ENCODE peak calls at places on chromosome 6, in four cellular contexts. Z is HepG2, Y is GM12878, E is K562. G is an unnamed sample.

GRCh38 chr6:51292659-51293058 is 474.0 kb downstream of the TFAP2B start:
- DNase-seq in Z (no peak), Y (no peak), E (no peak), G (no peak)

GRCh38 chr6:47669684-47670515 is 28.5 kb upstream of the ADGRF4 start:
- DNase-seq in Z (no peak), Y (no peak), E (no peak), G (no peak)

GRCh38 chr6:89999154-89999553 is 104.9 kb downstream of the GJA10 start:
- DNase-seq in Z (no peak), Y (no peak), E (peak), G (no peak)

GRCh38 chr6:143539106-143539505 is 27.6 kb upstream of the FUCA2 start:
- DNase-seq in Z (no peak), Y (no peak), E (no peak), G (no peak)

GRCh38 chr6:160996316-160996715 is 4.7 kb downstream of the MAP3K4 start:
- DNase-seq in E (no peak), Y (no peak), Z (no peak), G (no peak)

GRCh38 chr6:166415306-166415705 is 32.6 kb upstream of the MPC1 start:
- DNase-seq in Z (no peak), Y (no peak), E (no peak), G (no peak)

GRCh38 chr6:165010556-165011535 is 298.6 kb downstream of the C6orf118 start:
- DNase-seq in Y (no peak), Z (no peak), E (no peak), G (no peak)

GRCh38 chr6:136886110-136886509 is 36.0 kb upstream of the SLC35D3 start:
- DNase-seq in Y (no peak), Z (peak), E (peak), G (no peak)

GRCh38 chr6:105791569-105792318 is 294.4 kb upstream of the PRDM1 start:
- DNase-seq in Z (no peak), Y (no peak), E (no peak), G (no peak)

GRCh38 chr6:149236584-149236983 is 80.9 kb upstream of the TAB2 start:
- DNase-seq in Z (no peak), E (no peak), Y (no peak), G (no peak)

GRCh38 chr6:153170511-153170910 is 39.4 kb upstream of the RGS17 start:
- DNase-seq in E (no peak), Z (no peak), Y (no peak), G (no peak)

GRCh38 chr6:80388515-80388914 is 282.0 kb downstream of the BCKDHB start:
- DNase-seq in Z (no peak), Y (no peak), E (no peak), G (no peak)

GRCh38 chr6:129730477-129731165 is 20.6 kb upstream of the ARHGAP18 start:
- DNase-seq in Y (no peak), Z (peak), E (peak), G (no peak)

GRCh38 chr6:161549977-161550655 is 276.3 kb upstream of the AGPAT4 start:
- DNase-seq in Z (peak), Y (no peak), E (peak), G (peak)

GRCh38 chr6:21166754-21167153 is 426.8 kb upstream of the SOX4 start:
- DNase-seq in E (no peak), Y (no peak), Z (no peak), G (no peak)

GRCh38 chr6:21159465-21159864 is 434.1 kb upstream of the SOX4 start:
- DNase-seq in Y (peak), Z (no peak), E (no peak), G (no peak)

GRCh38 chr6:21164768-21165326 is 428.7 kb upstream of the SOX4 start:
- DNase-seq in Y (no peak), E (no peak), Z (no peak), G (no peak)

GRCh38 chr6:21163838-21164180 is 429.7 kb upstream of the SOX4 start:
- DNase-seq in Y (no peak), E (no peak), Z (no peak), G (no peak)

DNA sequence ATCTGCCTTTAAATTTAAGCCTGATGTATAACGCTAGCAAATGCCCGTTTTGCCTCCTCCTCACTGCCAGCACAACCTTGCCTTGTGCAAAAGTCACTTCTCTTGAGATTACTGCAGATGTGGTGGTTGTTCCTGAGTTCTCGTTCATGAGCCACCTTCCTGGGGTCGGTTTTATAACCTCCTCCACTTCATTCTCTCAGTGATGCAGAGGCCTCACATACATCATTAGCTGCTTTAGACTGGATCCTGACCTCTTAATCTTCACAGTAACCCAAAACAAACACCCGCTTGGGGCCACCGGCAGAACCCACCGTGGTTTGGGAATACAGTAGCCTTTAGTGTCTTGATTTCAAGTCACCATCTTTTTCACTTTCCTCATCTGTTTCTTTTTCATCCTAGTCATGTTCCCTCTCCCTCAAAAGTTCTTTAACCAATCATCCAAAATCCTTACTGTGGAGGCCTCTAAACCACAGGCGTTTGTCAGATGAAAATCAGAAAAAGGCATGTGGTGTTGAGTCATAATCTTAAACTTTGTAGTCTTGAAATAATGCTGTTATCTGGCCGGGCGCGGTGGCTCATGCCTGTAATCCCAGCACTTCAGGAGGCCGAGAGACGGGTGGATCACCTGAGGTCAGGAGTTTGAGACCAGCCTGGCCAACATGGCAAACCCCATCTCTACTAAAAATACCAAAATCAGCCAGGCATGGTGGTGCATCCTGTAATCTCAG is 430.3 kb upstream of the SOX4 start:
- DNase-seq in Y (no peak), E (peak), Z (no peak), G (no peak)
- TF ChIP-seq JUND in Y (no peak), E (peak), Z (no peak), G (no peak)

DNA sequence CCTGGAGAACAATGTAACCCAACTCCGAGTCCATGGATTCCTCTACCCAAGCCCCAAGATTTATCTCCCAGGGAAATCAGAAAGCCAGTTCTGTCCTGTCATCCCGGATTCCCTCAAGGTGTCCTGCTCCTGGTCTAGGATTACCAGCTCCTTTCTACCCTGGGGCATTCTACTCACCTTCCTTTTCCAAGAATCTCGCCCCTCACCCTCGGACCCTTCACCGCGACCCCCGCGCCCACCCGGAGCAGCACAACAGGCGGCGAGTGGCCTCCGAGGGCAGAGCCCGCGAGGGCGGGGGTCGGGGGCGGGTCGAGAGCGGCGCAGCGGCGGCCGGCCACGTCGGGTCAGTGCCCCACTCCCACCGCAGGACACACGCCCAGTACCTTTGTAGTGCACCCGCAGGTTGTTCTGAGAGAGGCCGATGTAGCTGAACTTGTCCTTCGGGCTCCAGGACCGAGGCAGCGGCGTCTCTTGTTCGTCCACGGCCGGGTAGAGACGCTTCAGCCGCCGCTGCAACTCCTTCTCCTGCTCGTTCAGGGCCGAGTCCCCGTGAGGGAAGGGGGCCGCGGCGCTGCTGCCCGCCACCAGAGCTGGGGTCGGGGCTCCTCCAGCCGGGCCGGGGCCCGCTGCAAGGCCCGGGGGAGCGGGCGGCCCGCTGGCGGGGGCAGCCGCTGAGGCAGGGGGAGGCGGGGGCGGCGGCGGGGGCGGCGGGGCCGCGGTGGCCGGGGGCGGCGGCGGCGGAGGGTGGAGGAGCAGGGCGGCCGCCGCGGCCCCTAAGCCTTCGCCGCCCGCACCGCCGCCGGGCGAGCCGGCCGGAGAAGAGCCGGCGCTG is 867 bp downstream of the RANBP9 start:
- DNase-seq in Z (peak), E (peak), Y (no peak), G (peak)
- TF ChIP-seq JUND in Z (no peak), E (no peak), Y (no peak), G (no peak)

GRCh38 chr6:48754631-48755030 is 643.6 kb upstream of the PTCHD4 start:
- DNase-seq in Y (no peak), Z (no peak), E (no peak), G (no peak)

GRCh38 chr6:48755315-48755714 is 644.3 kb upstream of the PTCHD4 start:
- DNase-seq in Y (no peak), Z (no peak), E (no peak), G (no peak)

DNA sequence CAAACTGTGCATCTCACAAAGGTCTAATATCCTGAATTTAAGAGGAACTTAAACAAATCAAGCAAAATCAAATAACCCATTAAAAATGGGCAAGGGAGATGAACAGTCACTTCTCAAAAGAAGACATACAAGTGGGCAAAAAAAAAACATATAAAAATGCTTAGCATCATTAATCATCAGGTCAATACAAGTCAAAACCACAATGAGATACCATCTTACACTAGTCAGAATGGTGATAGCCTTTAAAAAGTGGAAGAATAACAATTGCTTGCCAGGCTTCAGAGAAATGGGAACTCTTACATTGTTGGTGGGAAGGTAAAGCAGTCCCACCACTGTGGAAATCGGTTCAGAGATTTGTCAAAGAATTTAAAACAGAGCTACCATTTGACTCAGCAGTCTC is 646.7 kb upstream of the PTCHD4 start:
- DNase-seq in Y (no peak), Z (no peak), E (no peak), G (no peak)
- TF ChIP-seq JUND in Y (no peak), Z (no peak), E (no peak), G (no peak)

DNA sequence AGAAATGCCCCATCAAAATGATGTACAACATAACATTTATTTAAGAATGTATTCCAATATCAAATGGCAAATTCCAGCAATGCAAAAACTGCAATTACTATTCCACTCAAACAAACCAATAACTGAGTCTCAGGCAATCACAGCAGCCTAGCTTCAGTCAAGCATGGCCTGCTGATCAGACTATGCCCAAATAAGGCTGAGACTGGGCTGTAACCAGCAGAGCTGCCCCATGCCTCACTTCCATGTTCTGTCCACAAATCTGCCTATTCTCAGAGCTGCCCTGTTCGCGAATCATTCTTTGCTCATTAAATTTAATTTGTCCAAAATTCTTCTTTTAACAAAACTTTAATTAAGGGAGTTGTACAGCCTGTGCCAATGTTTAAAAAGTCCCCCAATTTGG is 155.4 kb downstream of the FNDC1 start:
- DNase-seq in Y (no peak), E (no peak), Z (no peak), G (no peak)
- TF ChIP-seq JUND in Y (no peak), E (no peak), Z (no peak), G (no peak)

GRCh38 chr6:31736026-31736767 is at the start of gene CLIC1:
- DNase-seq in Y (peak), E (peak), Z (peak), G (peak)
- TF ChIP-seq JUND in Y (no peak), E (peak), Z (peak), G (no peak)

G was measured in T47D.